ENCODE peak calls at places on chromosome 2, in ten cellular contexts. One of them, this sample, is unnamed.

GRCh38 chr2:119756837-119757236 is 2.9 kb upstream of the PTPN4 start:
- DNase-seq in upper lobe of left lung: no peak
- DNase-seq in stomach: peak
- DNase-seq in A549: no peak
- DNase-seq in transverse colon: peak
- DNase-seq in suprapubic skin: no peak
- DNase-seq in tibial nerve: peak
- DNase-seq in HepG2: peak
- DNase-seq in ovary: peak
- DNase-seq in H1: no peak
- DNase-seq in this sample: no peak

GRCh38 chr2:80126596-80127189 is 177.9 kb downstream of the LRRTM1 start:
- DNase-seq in tibial nerve: no peak
- DNase-seq in transverse colon: no peak
- DNase-seq in A549: no peak
- DNase-seq in stomach: no peak
- DNase-seq in HepG2: no peak
- DNase-seq in ovary: no peak
- DNase-seq in upper lobe of left lung: no peak
- DNase-seq in suprapubic skin: no peak
- DNase-seq in H1: no peak
- DNase-seq in this sample: no peak

GRCh38 chr2:219492575-219492974 is 6.1 kb upstream of the GMPPA start:
- DNase-seq in stomach: no peak
- DNase-seq in HepG2: peak
- DNase-seq in ovary: no peak
- DNase-seq in tibial nerve: no peak
- DNase-seq in H1: peak
- DNase-seq in suprapubic skin: no peak
- DNase-seq in A549: no peak
- DNase-seq in upper lobe of left lung: peak
- DNase-seq in transverse colon: no peak
- DNase-seq in this sample: no peak

GRCh38 chr2:13682878-13683277 is 949.6 kb upstream of the LRATD1 start:
- DNase-seq in A549: no peak
- DNase-seq in HepG2: no peak
- DNase-seq in stomach: peak
- DNase-seq in H1: no peak
- DNase-seq in suprapubic skin: no peak
- DNase-seq in tibial nerve: no peak
- DNase-seq in ovary: no peak
- DNase-seq in transverse colon: no peak
- DNase-seq in upper lobe of left lung: no peak
- DNase-seq in this sample: no peak

GRCh38 chr2:237920673-237921072 is 46.1 kb upstream of the UBE2F start:
- DNase-seq in suprapubic skin: no peak
- DNase-seq in tibial nerve: no peak
- DNase-seq in transverse colon: no peak
- DNase-seq in H1: no peak
- DNase-seq in HepG2: no peak
- DNase-seq in A549: no peak
- DNase-seq in stomach: no peak
- DNase-seq in ovary: no peak
- DNase-seq in upper lobe of left lung: no peak
- DNase-seq in this sample: peak

GRCh38 chr2:119739580-119740255 is 20.0 kb upstream of the PTPN4 start:
- DNase-seq in stomach: no peak
- DNase-seq in tibial nerve: no peak
- DNase-seq in suprapubic skin: no peak
- DNase-seq in A549: no peak
- DNase-seq in HepG2: no peak
- DNase-seq in ovary: no peak
- DNase-seq in transverse colon: no peak
- DNase-seq in H1: no peak
- DNase-seq in upper lobe of left lung: no peak
- DNase-seq in this sample: no peak

GRCh38 chr2:108538000-108538625 is 3.8 kb downstream of the LIMS1 start:
- DNase-seq in ovary: no peak
- DNase-seq in stomach: no peak
- DNase-seq in tibial nerve: no peak
- DNase-seq in transverse colon: no peak
- DNase-seq in HepG2: no peak
- DNase-seq in H1: no peak
- DNase-seq in A549: no peak
- DNase-seq in suprapubic skin: no peak
- DNase-seq in upper lobe of left lung: no peak
- DNase-seq in this sample: no peak

GRCh38 chr2:223674998-223675609 is 72.9 kb upstream of the SCG2 start:
- DNase-seq in suprapubic skin: no peak
- DNase-seq in HepG2: peak
- DNase-seq in A549: peak
- DNase-seq in stomach: no peak
- DNase-seq in upper lobe of left lung: no peak
- DNase-seq in H1: no peak
- DNase-seq in ovary: no peak
- DNase-seq in tibial nerve: no peak
- DNase-seq in transverse colon: no peak
- DNase-seq in this sample: no peak

GRCh38 chr2:227402959-227403358 is 15.2 kb upstream of the SCYGR1 start:
- DNase-seq in A549: no peak
- DNase-seq in HepG2: no peak
- DNase-seq in ovary: no peak
- DNase-seq in tibial nerve: no peak
- DNase-seq in transverse colon: no peak
- DNase-seq in upper lobe of left lung: no peak
- DNase-seq in suprapubic skin: no peak
- DNase-seq in H1: no peak
- DNase-seq in stomach: no peak
- DNase-seq in this sample: no peak

GRCh38 chr2:196696423-196697073 is 57.0 kb downstream of the CCDC150 start:
- DNase-seq in upper lobe of left lung: no peak
- DNase-seq in stomach: no peak
- DNase-seq in A549: peak
- DNase-seq in suprapubic skin: no peak
- DNase-seq in HepG2: peak
- DNase-seq in H1: no peak
- DNase-seq in tibial nerve: no peak
- DNase-seq in transverse colon: no peak
- DNase-seq in ovary: no peak
- DNase-seq in this sample: no peak

GRCh38 chr2:239312081-239312501 is 88.7 kb downstream of the HDAC4 start:
- DNase-seq in H1: no peak
- DNase-seq in upper lobe of left lung: peak
- DNase-seq in suprapubic skin: peak
- DNase-seq in HepG2: no peak
- DNase-seq in tibial nerve: no peak
- DNase-seq in A549: no peak
- DNase-seq in transverse colon: peak
- DNase-seq in stomach: peak
- DNase-seq in ovary: no peak
- DNase-seq in this sample: peak

GRCh38 chr2:28423856-28424605 is 31.4 kb downstream of the FOSL2 start:
- DNase-seq in HepG2: no peak
- DNase-seq in A549: no peak
- DNase-seq in suprapubic skin: no peak
- DNase-seq in transverse colon: peak
- DNase-seq in upper lobe of left lung: no peak
- DNase-seq in H1: no peak
- DNase-seq in tibial nerve: no peak
- DNase-seq in stomach: peak
- DNase-seq in ovary: no peak
- DNase-seq in this sample: peak

DNA sequence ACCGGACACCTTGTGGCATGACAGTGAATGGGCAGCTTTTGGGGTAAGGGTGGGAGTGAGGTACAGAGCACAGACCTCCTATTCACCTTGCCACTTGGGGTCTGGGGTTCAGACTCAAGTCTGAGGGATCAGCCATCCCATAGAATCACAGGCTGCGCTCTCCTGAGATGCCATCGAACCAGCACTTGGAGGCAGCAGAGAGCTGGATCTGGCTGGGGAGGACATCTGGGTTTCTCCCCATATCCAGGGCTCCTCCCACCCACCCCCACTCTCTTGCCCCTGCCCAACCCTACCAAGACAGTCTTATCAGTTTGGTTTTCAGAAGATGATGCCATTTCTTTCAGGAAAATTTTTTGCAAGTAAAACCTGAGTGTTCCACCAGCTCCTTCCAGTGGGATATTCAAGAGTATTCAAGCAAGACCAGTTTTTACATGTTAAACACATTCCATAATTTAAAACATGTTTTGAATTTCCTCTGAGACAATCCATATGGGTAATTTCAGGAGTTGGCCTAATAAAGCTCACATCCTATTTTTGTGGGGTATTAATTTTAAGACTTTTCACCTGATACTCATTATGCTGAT is 29.2 kb upstream of the TEX44 start:
- DNase-seq in suprapubic skin: no peak
- DNase-seq in tibial nerve: no peak
- DNase-seq in A549: peak
- DNase-seq in ovary: peak
- DNase-seq in transverse colon: peak
- DNase-seq in HepG2: peak
- DNase-seq in H1: peak
- DNase-seq in upper lobe of left lung: no peak
- DNase-seq in stomach: peak
- DNase-seq in this sample: peak
- TF ChIP-seq EP300 in suprapubic skin: no peak
- TF ChIP-seq EP300 in tibial nerve: no peak
- TF ChIP-seq EP300 in A549: no peak
- TF ChIP-seq EP300 in ovary: no peak
- TF ChIP-seq EP300 in transverse colon: no peak
- TF ChIP-seq EP300 in HepG2: no peak
- TF ChIP-seq EP300 in H1: no peak
- TF ChIP-seq EP300 in upper lobe of left lung: no peak
- TF ChIP-seq EP300 in stomach: no peak
- TF ChIP-seq EP300 in this sample: no peak

GRCh38 chr2:172084734-172085459 is 410 bp upstream of the DLX1 start:
- DNase-seq in tibial nerve: no peak
- DNase-seq in ovary: no peak
- DNase-seq in suprapubic skin: no peak
- DNase-seq in upper lobe of left lung: peak
- DNase-seq in stomach: peak
- DNase-seq in HepG2: peak
- DNase-seq in A549: peak
- DNase-seq in transverse colon: peak
- DNase-seq in H1: peak
- DNase-seq in this sample: peak
- TF ChIP-seq EP300 in tibial nerve: no peak
- TF ChIP-seq EP300 in ovary: no peak
- TF ChIP-seq EP300 in suprapubic skin: no peak
- TF ChIP-seq EP300 in upper lobe of left lung: no peak
- TF ChIP-seq EP300 in stomach: no peak
- TF ChIP-seq EP300 in HepG2: no peak
- TF ChIP-seq EP300 in A549: no peak
- TF ChIP-seq EP300 in transverse colon: no peak
- TF ChIP-seq EP300 in H1: no peak
- TF ChIP-seq EP300 in this sample: no peak

GRCh38 chr2:85242321-85242720 is 85.5 kb downstream of the TGOLN2 start:
- DNase-seq in upper lobe of left lung: no peak
- DNase-seq in H1: no peak
- DNase-seq in A549: no peak
- DNase-seq in ovary: no peak
- DNase-seq in HepG2: no peak
- DNase-seq in tibial nerve: no peak
- DNase-seq in suprapubic skin: no peak
- DNase-seq in stomach: no peak
- DNase-seq in transverse colon: no peak
- DNase-seq in this sample: no peak
- TF ChIP-seq EP300 in upper lobe of left lung: no peak
- TF ChIP-seq EP300 in H1: no peak
- TF ChIP-seq EP300 in A549: no peak
- TF ChIP-seq EP300 in ovary: no peak
- TF ChIP-seq EP300 in HepG2: no peak
- TF ChIP-seq EP300 in tibial nerve: no peak
- TF ChIP-seq EP300 in suprapubic skin: no peak
- TF ChIP-seq EP300 in stomach: no peak
- TF ChIP-seq EP300 in transverse colon: no peak
- TF ChIP-seq EP300 in this sample: no peak

DNA sequence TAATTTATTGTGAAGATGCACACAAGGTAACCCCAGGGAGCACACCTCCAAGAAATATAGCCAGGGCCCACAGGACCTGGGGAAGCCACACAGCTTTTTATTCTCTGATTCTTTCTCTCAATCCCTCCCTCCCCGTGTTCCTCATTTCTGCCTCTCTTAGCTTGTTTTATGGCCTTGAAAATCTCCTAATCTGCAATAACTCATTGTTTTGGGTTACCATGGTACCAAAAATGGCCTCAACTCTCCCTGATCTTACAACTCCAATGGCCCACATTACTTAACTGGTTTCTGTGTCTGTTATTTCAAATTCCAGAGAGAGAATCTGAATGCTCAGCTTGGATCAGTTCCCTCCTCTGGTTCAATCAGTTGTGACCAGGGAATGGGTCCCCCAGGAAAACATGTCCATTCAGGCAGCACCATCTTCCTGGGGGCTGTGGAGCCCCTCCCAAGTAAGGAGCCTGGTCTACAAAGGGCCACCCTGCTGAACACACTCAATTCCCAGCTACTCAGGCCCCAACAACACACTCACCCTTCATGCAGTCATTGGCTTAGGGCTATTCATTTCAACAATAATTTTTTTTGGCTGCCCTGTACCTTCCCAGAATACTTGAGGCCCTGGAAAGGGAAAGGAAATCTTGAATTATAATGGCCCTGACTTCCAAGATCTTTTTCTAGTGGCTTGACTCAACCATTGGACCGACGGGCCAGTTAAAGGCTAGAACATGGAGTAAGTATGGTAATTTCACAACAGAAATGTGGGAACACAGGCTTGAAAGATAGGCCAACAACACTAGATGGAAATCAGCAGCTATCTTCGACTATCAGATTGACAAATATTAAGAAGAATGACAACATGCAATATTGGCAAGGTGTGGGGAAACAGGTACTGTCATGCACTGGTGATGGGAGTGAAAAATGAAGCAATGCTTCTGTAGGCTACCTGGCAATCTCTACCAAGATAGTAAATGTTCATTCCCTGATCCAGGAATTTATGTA is 41.6 kb upstream of the ST3GAL5 start:
- DNase-seq in ovary: no peak
- DNase-seq in tibial nerve: no peak
- DNase-seq in transverse colon: no peak
- DNase-seq in stomach: no peak
- DNase-seq in upper lobe of left lung: no peak
- DNase-seq in suprapubic skin: no peak
- DNase-seq in HepG2: no peak
- DNase-seq in A549: no peak
- DNase-seq in H1: no peak
- DNase-seq in this sample: no peak
- TF ChIP-seq EP300 in ovary: no peak
- TF ChIP-seq EP300 in tibial nerve: no peak
- TF ChIP-seq EP300 in transverse colon: no peak
- TF ChIP-seq EP300 in stomach: no peak
- TF ChIP-seq EP300 in upper lobe of left lung: no peak
- TF ChIP-seq EP300 in suprapubic skin: no peak
- TF ChIP-seq EP300 in HepG2: no peak
- TF ChIP-seq EP300 in A549: no peak
- TF ChIP-seq EP300 in H1: no peak
- TF ChIP-seq EP300 in this sample: no peak

GRCh38 chr2:30361751-30362394 is 85.2 kb upstream of the LCLAT1 start:
- DNase-seq in ovary: no peak
- DNase-seq in stomach: no peak
- DNase-seq in upper lobe of left lung: no peak
- DNase-seq in suprapubic skin: no peak
- DNase-seq in A549: no peak
- DNase-seq in transverse colon: no peak
- DNase-seq in H1: no peak
- DNase-seq in HepG2: no peak
- DNase-seq in tibial nerve: no peak
- DNase-seq in this sample: no peak
- TF ChIP-seq EP300 in ovary: no peak
- TF ChIP-seq EP300 in stomach: no peak
- TF ChIP-seq EP300 in upper lobe of left lung: no peak
- TF ChIP-seq EP300 in suprapubic skin: no peak
- TF ChIP-seq EP300 in A549: no peak
- TF ChIP-seq EP300 in transverse colon: no peak
- TF ChIP-seq EP300 in H1: no peak
- TF ChIP-seq EP300 in HepG2: no peak
- TF ChIP-seq EP300 in tibial nerve: no peak
- TF ChIP-seq EP300 in this sample: no peak